ENCODE peak calls at places on chromosomes 7 and 10, in four cellular contexts. One of them, this sample, is unnamed.

GRCh38 chr7:128829391-128830166 is 627 bp upstream of the FLNC start:
- DNase-seq in Peyer's patch: no peak
- DNase-seq in Panc1: peak; percentile 47
- DNase-seq in GM20000: no peak
- DNase-seq in this sample: no peak

GRCh38 chr10:58384536-58384998 is 643 bp upstream of the TFAM start:
- DNase-seq in Peyer's patch: no peak
- DNase-seq in Panc1: peak; percentile 17
- DNase-seq in GM20000: no peak
- DNase-seq in this sample: no peak

GRCh38 chr7:6271091-6271658 is 1.2 kb downstream of the CYTH3 start:
- DNase-seq in Peyer's patch: peak; percentile 74
- DNase-seq in Panc1: no peak
- DNase-seq in GM20000: peak; percentile 48
- DNase-seq in this sample: no peak

GRCh38 chr7:143487566-143487965 is 9.9 kb downstream of the TAS2R41 start:
- DNase-seq in Peyer's patch: peak; percentile 80
- DNase-seq in Panc1: no peak
- DNase-seq in GM20000: no peak
- DNase-seq in this sample: no peak

GRCh38 chr10:66505003-66505707 is 420.7 kb upstream of the LRRTM3 start:
- DNase-seq in Peyer's patch: no peak
- DNase-seq in Panc1: no peak
- DNase-seq in GM20000: no peak
- DNase-seq in this sample: no peak

GRCh38 chr10:113021268-113022028 is 71.4 kb downstream of the TCF7L2 start:
- DNase-seq in Peyer's patch: peak; percentile 55
- DNase-seq in Panc1: no peak
- DNase-seq in GM20000: no peak
- DNase-seq in this sample: no peak

GRCh38 chr7:73735526-73735905 is 3.1 kb downstream of the ABHD11 start:
- DNase-seq in Peyer's patch: peak; percentile 55
- DNase-seq in Panc1: no peak
- DNase-seq in GM20000: no peak
- DNase-seq in this sample: no peak

GRCh38 chr10:130804778-130805634 is 506.5 kb downstream of the TCERG1L start:
- DNase-seq in Peyer's patch: no peak
- DNase-seq in Panc1: no peak
- DNase-seq in GM20000: no peak
- DNase-seq in this sample: no peak

GRCh38 chr7:45573636-45574470 is at the start of gene ADCY1:
- DNase-seq in Peyer's patch: no peak
- DNase-seq in Panc1: no peak
- DNase-seq in GM20000: peak; percentile 80
- DNase-seq in this sample: no peak

GRCh38 chr10:488933-489215 is 200.6 kb downstream of the DIP2C start:
- DNase-seq in Peyer's patch: no peak
- DNase-seq in Panc1: no peak
- DNase-seq in GM20000: no peak
- DNase-seq in this sample: no peak

GRCh38 chr7:22861576-22861975 is 38.9 kb upstream of the TOMM7 start:
- DNase-seq in Peyer's patch: no peak
- DNase-seq in Panc1: no peak
- DNase-seq in GM20000: no peak
- DNase-seq in this sample: no peak

GRCh38 chr7:136174477-136174876 is 197.3 kb upstream of the MTPN start:
- DNase-seq in Peyer's patch: no peak
- DNase-seq in Panc1: no peak
- DNase-seq in GM20000: no peak
- DNase-seq in this sample: no peak

GRCh38 chr10:112904000-112904399 is 46.0 kb upstream of the TCF7L2 start:
- DNase-seq in Peyer's patch: no peak
- DNase-seq in Panc1: no peak
- DNase-seq in GM20000: no peak
- DNase-seq in this sample: peak; percentile 27

GRCh38 chr10:28939352-28940157 is 262.2 kb downstream of the BAMBI start:
- DNase-seq in Peyer's patch: peak; percentile 49
- DNase-seq in Panc1: no peak
- DNase-seq in GM20000: no peak
- DNase-seq in this sample: no peak

GRCh38 chr7:107622937-107623336 is 37.7 kb upstream of the SLC26A4 start:
- DNase-seq in Peyer's patch: no peak
- DNase-seq in Panc1: no peak
- DNase-seq in GM20000: no peak
- DNase-seq in this sample: no peak

GRCh38 chr10:43304687-43305333 is 37.9 kb upstream of the RASGEF1A start:
- DNase-seq in Peyer's patch: peak; percentile 88
- DNase-seq in Panc1: no peak
- DNase-seq in GM20000: peak; percentile 51
- DNase-seq in this sample: no peak

GRCh38 chr7:106166651-106167342 is 54.7 kb upstream of the SYPL1 start:
- DNase-seq in Peyer's patch: peak; percentile 81
- DNase-seq in Panc1: no peak
- DNase-seq in GM20000: peak; percentile 55
- DNase-seq in this sample: peak; percentile 68

GRCh38 chr10:93352638-93353383 is 129.3 kb downstream of the MYOF start:
- DNase-seq in Peyer's patch: no peak
- DNase-seq in Panc1: no peak
- DNase-seq in GM20000: peak; percentile 53
- DNase-seq in this sample: no peak

GRCh38 chr10:47111329-47111862 is 188.6 kb upstream of the GDF10 start:
- DNase-seq in Peyer's patch: no peak
- DNase-seq in Panc1: no peak
- DNase-seq in GM20000: no peak
- DNase-seq in this sample: no peak

GRCh38 chr10:123146892-123147634 is 873 bp upstream of the HMX2 start:
- DNase-seq in Peyer's patch: no peak
- DNase-seq in Panc1: no peak
- DNase-seq in GM20000: no peak
- DNase-seq in this sample: no peak

GRCh38 chr10:95208702-95209391 is 14.8 kb downstream of the ACSM6 start:
- DNase-seq in Peyer's patch: no peak
- DNase-seq in Panc1: no peak
- DNase-seq in GM20000: no peak
- DNase-seq in this sample: peak; percentile 8
- TF ChIP-seq CTCF in Peyer's patch: no peak
- TF ChIP-seq CTCF in Panc1: peak; percentile 72
- TF ChIP-seq CTCF in GM20000: no peak
- TF ChIP-seq CTCF in this sample: peak; percentile 49

DNA sequence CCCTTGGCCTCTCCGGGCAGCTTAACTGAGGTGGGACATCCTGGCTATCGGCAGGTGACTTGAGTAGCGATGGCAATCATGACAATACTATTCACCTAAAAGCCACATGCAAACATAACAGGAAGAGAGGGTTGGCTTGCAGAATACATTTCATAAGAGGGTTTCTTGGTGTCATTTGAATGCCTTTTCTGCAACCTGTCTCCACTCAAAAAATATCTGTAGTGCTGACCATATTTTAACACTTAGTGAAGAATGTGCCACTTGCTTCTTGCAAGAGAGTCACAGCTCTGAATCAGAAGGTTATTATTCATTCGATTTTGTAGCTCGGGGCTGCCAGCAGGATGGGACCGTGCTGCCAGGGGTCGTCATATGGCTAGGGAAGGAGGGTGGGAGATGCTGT is 152.0 kb upstream of the PITRM1 start:
- DNase-seq in Peyer's patch: no peak
- DNase-seq in Panc1: no peak
- DNase-seq in GM20000: no peak
- DNase-seq in this sample: no peak
- TF ChIP-seq CTCF in Peyer's patch: no peak
- TF ChIP-seq CTCF in Panc1: no peak
- TF ChIP-seq CTCF in GM20000: no peak
- TF ChIP-seq CTCF in this sample: no peak

DNA sequence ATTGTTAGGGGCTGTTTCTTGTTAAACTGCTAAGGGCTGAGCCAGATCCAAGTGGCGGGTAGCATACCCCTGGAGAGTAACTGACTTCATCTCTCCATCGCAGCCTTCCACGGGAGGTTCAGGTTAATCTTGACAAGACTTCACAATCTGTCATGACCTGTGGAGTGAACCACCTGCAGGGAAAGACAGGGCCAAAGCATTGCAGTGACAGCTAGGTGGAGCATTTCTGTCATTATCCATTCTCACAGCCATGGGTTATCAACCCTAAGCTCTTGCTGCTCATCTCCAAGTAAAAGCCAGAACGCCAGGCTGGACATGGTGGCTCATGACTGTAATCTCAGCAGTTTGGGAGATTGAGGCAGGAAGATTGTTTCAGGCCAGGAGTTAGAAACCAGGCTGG is 17.2 kb downstream of the ABCC2 start:
- DNase-seq in Peyer's patch: no peak
- DNase-seq in Panc1: no peak
- DNase-seq in GM20000: no peak
- DNase-seq in this sample: no peak
- TF ChIP-seq CTCF in Peyer's patch: no peak
- TF ChIP-seq CTCF in Panc1: peak; percentile 34
- TF ChIP-seq CTCF in GM20000: no peak
- TF ChIP-seq CTCF in this sample: no peak

GRCh38 chr10:124417846-124418725 is 637 bp downstream of the OAT start:
- DNase-seq in Peyer's patch: peak; percentile 66
- DNase-seq in Panc1: no peak
- DNase-seq in GM20000: peak; percentile 63
- DNase-seq in this sample: no peak

GRCh38 chr10:124416733-124417132 is 2.0 kb downstream of the OAT start:
- DNase-seq in Peyer's patch: no peak
- DNase-seq in Panc1: no peak
- DNase-seq in GM20000: no peak
- DNase-seq in this sample: no peak

GRCh38 chr10:124419635-124420034 is 912 bp upstream of the OAT start:
- DNase-seq in Peyer's patch: no peak
- DNase-seq in Panc1: no peak
- DNase-seq in GM20000: no peak
- DNase-seq in this sample: no peak

GRCh38 chr10:124420254-124420653 is 1.5 kb upstream of the OAT start:
- DNase-seq in Peyer's patch: peak; percentile 77
- DNase-seq in Panc1: no peak
- DNase-seq in GM20000: no peak
- DNase-seq in this sample: no peak

DNA sequence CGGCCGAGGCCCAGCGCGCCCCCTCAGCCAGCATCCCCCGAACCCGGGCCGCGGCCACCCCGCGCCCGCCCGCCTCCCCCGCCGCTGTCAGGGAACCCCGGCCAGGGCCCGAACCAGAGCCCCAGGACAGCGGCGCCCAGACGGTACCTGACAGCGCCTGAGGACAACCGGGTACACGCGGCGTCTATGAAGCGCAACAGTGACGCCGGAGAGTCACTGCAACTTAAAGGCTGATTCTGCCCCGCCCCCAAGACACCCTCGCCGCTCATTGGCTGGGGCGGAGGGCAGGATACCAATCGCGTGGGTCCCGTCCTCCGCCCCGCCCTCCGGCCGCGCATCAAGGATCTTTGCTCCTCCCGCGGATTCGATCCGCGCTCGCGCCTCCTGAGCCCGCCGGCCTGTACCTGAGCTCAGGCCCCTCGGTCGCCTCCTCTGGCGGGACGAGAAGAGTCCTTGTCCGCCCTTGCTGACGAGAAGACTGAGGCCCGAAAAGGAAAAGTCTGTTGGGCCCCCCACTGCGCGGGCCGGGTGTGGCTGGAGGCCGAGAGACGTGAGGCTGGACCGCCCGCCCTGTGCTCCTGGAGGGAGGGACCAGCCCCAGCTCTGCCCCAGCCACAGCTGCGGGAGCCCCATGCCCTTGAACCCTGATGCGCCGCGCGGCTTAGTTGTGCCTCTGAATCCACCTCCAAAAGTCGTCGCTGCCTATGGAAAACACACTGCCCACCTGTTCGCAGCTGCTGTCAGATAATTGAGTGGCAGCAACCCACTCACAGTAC is at the start of gene OAT:
- DNase-seq in Peyer's patch: peak; percentile 99
- DNase-seq in Panc1: peak; percentile 71
- DNase-seq in GM20000: peak; percentile 95
- DNase-seq in this sample: peak; percentile 96
- TF ChIP-seq CTCF in Peyer's patch: no peak
- TF ChIP-seq CTCF in Panc1: no peak
- TF ChIP-seq CTCF in GM20000: no peak
- TF ChIP-seq CTCF in this sample: peak; percentile 45

DNA sequence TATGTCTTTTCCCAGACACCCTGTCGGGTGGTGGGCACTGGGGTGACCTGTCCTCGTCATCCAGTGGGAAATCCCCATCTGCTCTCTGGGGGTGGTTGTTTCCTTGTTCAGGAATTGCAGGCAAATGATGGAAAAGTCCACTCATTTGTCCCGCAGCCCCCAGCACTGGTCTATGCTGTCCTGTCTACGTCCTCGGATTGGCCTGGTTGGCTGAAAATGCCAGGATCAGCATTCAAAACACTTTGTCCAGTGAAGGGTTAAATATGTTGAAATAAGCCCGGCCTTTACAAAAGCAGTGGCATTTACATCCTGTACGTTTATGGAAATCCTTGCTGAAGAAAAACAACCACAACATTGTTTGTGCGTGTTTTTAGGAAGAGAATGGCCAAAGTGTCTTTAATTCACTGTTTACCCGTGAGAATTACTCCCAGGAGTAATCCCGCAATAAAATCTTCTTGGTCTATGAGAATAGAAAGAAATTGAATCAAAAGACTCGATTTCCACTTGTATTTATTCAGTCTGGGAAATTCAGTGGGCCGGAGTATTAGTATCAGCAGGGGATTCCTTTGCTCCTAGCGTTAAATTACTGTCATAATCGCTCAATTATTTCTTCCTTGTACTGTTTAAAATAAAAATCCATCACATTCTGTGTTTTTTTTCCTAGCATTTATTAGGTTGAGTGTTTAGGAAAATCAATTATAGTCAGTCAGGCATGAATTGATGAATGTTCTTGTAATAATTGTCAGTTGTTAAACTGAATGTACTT is 116.8 kb upstream of the SH2B2 start:
- DNase-seq in Peyer's patch: no peak
- DNase-seq in Panc1: no peak
- DNase-seq in GM20000: no peak
- DNase-seq in this sample: no peak
- TF ChIP-seq CTCF in Peyer's patch: no peak
- TF ChIP-seq CTCF in Panc1: no peak
- TF ChIP-seq CTCF in GM20000: no peak
- TF ChIP-seq CTCF in this sample: no peak

DNA sequence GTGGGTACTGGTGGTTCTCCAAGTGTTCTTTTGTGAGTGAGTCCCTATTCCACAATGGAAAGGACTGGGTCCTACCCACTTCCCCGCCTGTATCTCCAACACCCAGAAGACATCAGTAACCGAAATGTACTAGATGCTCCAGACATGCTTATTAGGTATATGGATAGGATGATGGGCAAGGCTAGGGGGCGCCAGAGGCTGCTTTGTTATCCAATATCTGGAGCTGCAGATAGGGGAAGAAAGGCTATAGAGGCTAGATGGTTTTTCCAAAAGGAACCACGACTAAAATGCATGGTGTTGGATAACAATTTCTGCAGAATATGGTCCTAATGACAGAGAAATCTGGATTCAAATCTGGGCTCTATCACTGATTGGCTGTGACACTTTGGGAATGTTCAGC is 56.2 kb upstream of the TM9SF3 start:
- DNase-seq in Peyer's patch: peak; percentile 93
- DNase-seq in Panc1: peak; percentile 28
- DNase-seq in GM20000: peak; percentile 60
- DNase-seq in this sample: peak; percentile 31
- TF ChIP-seq CTCF in Peyer's patch: peak; percentile 49
- TF ChIP-seq CTCF in Panc1: peak; percentile 78
- TF ChIP-seq CTCF in GM20000: peak; percentile 64
- TF ChIP-seq CTCF in this sample: peak; percentile 69

This sample was measured in HCT116.